ENCODE peak calls at places on chromosomes 5 and 9, in nine cellular contexts. E, U, N, X, A, J, B, K and V are unnamed samples.

GRCh38 chr5:10671041-10672008 is 89.7 kb downstream of the DAP start:
- DNase-seq in E (no peak), U (no peak), N (no peak), X (no peak), A (no peak), J (no peak), B (no peak), K (no peak), V (no peak)

GRCh38 chr5:72815580-72816296 is 723 bp upstream of the TNPO1 start:
- DNase-seq in E (peak), U (no peak), N (no peak), X (peak), A (no peak), J (no peak), B (peak), K (no peak), V (no peak)

GRCh38 chr5:3301316-3301715 is 294.3 kb upstream of the IRX1 start:
- DNase-seq in E (no peak), U (no peak), N (no peak), X (no peak), A (no peak), J (no peak), B (no peak), K (no peak), V (no peak)

GRCh38 chr9:124654431-124654830 is 116.7 kb downstream of the NR6A1 start:
- DNase-seq in E (no peak), U (no peak), N (no peak), X (no peak), A (no peak), J (no peak), B (no peak), K (no peak), V (no peak)

GRCh38 chr5:96209829-96210228 is 223.2 kb downstream of the PCSK1 start:
- DNase-seq in E (no peak), U (no peak), N (no peak), X (no peak), A (no peak), J (no peak), B (peak), K (no peak), V (no peak)

GRCh38 chr5:151619812-151620462 is 28.8 kb upstream of the FAT2 start:
- DNase-seq in E (no peak), U (no peak), N (no peak), X (no peak), A (no peak), J (no peak), B (no peak), K (no peak), V (no peak)

GRCh38 chr5:67960939-67961338 is 254.6 kb upstream of the PIK3R1 start:
- DNase-seq in E (no peak), U (no peak), N (no peak), X (no peak), A (no peak), J (no peak), B (no peak), K (no peak), V (no peak)

GRCh38 chr9:82037126-82037525 is 48.6 kb downstream of the SPATA31D1 start:
- DNase-seq in E (no peak), U (no peak), N (no peak), X (no peak), A (peak), J (no peak), B (no peak), K (no peak), V (no peak)

GRCh38 chr5:57711471-57711870 is 228.9 kb upstream of the ACTBL2 start:
- DNase-seq in E (no peak), U (no peak), N (no peak), X (no peak), A (peak), J (no peak), B (no peak), K (no peak), V (no peak)

GRCh38 chr5:159057426-159057825 is 42.3 kb downstream of the EBF1 start:
- DNase-seq in E (no peak), U (no peak), N (no peak), X (no peak), A (no peak), J (no peak), B (no peak), K (no peak), V (no peak)

GRCh38 chr9:107363511-107364182 is 80.6 kb downstream of the RAD23B start:
- DNase-seq in E (no peak), U (no peak), N (no peak), X (peak), A (peak), J (no peak), B (no peak), K (no peak), V (no peak)

GRCh38 chr5:5191906-5192305 is 51.8 kb downstream of the ADAMTS16 start:
- DNase-seq in E (no peak), U (no peak), N (no peak), X (no peak), A (no peak), J (no peak), B (no peak), K (no peak), V (no peak)

GRCh38 chr5:28975508-28975907 is 1937.1 kb upstream of the CDH9 start:
- DNase-seq in E (no peak), U (no peak), N (no peak), X (no peak), A (no peak), J (no peak), B (no peak), K (no peak), V (no peak)